ENCODE peak calls at places on chromosome 18, in nine cellular contexts. R, G, O, P, D, W, M, A and N are unnamed samples.

GRCh38 chr18:35661483-35662146 is 80.1 kb downstream of the GALNT1 start:
- DNase-seq in G (no peak), W (no peak), P (no peak), D (no peak), M (no peak), O (no peak), R (no peak), A (no peak), N (no peak)

GRCh38 chr18:24915547-24915946 is 436.4 kb downstream of the ZNF521 start:
- DNase-seq in R (peak; percentile 28), G (peak; percentile 56), P (peak; percentile 39), W (no peak), A (no peak), M (no peak), D (peak; percentile 11), O (no peak), N (no peak)

GRCh38 chr18:51009071-51009470 is 20.9 kb upstream of the SMAD4 start:
- DNase-seq in W (no peak), O (no peak), R (no peak), P (no peak), M (no peak), A (no peak), D (no peak), G (peak; percentile 21), N (no peak)

GRCh38 chr18:66640431-66640830 is 36.5 kb upstream of the CDH19 start:
- DNase-seq in P (no peak), O (no peak), M (no peak), R (no peak), G (no peak), D (peak; percentile 39), W (peak; percentile 52), A (no peak), N (no peak)

GRCh38 chr18:74682998-74683311 is 85.3 kb downstream of the ZNF407 start:
- DNase-seq in W (no peak), D (no peak), O (no peak), G (no peak), M (no peak), R (no peak), P (peak; percentile 51), A (no peak), N (no peak)

GRCh38 chr18:47422524-47422923 is 171.1 kb upstream of the SKOR2 start:
- DNase-seq in D (no peak), O (no peak), A (no peak), R (no peak), W (no peak), P (no peak), G (peak; percentile 40), M (no peak), N (no peak)

GRCh38 chr18:23964282-23965238 is 50.0 kb upstream of the TTC39C start:
- DNase-seq in M (peak; percentile 27), A (peak; percentile 81), D (no peak), O (peak; percentile 29), P (no peak), G (no peak), R (no peak), W (no peak), N (no peak)

GRCh38 chr18:77248873-77249582 is 620 bp upstream of the GALR1 start:
- DNase-seq in A (no peak), M (no peak), R (no peak), O (no peak), G (peak; percentile 15), W (no peak), D (no peak), P (no peak), N (no peak)

GRCh38 chr18:76368976-76369375 is 126.1 kb downstream of the ZNF516 start:
- DNase-seq in G (no peak), A (no peak), D (peak; percentile 10), P (no peak), R (no peak), M (no peak), O (no peak), W (no peak), N (no peak)

GRCh38 chr18:58862851-58863538 is 1.7 kb upstream of the ZNF532 start:
- DNase-seq in W (peak; percentile 42), R (no peak), M (no peak), O (no peak), G (peak; percentile 54), A (peak; percentile 65), D (no peak), P (peak; percentile 76), N (no peak)

GRCh38 chr18:36560187-36560586 is 262.7 kb downstream of the FHOD3 start:
- DNase-seq in R (no peak), A (no peak), D (no peak), G (no peak), M (no peak), W (no peak), P (no peak), O (no peak), N (no peak)

GRCh38 chr18:13364721-13365205 is 146.2 kb downstream of the LDLRAD4 start:
- DNase-seq in O (no peak), P (no peak), W (no peak), M (no peak), G (no peak), D (no peak), R (no peak), A (no peak), N (no peak)

GRCh38 chr18:50805732-50806131 is 14.1 kb downstream of the MRO start:
- DNase-seq in P (no peak), O (no peak), W (no peak), G (no peak), M (no peak), R (no peak), A (no peak), D (no peak), N (no peak)

GRCh38 chr18:1034971-1035370 is 130.3 kb downstream of the ADCYAP1 start:
- DNase-seq in D (no peak), P (no peak), R (no peak), W (no peak), M (no peak), G (no peak), A (no peak), O (no peak), N (no peak)

GRCh38 chr18:33577688-33578370 is at the start of gene ASXL3:
- DNase-seq in W (peak; percentile 32), O (no peak), P (no peak), D (peak; percentile 14), G (peak; percentile 53), M (no peak), R (no peak), A (no peak), N (no peak)

GRCh38 chr18:28757466-28758008 is 580.6 kb upstream of the CDH2 start:
- DNase-seq in G (no peak), W (no peak), O (no peak), M (no peak), D (no peak), R (no peak), A (no peak), P (no peak), N (no peak)

GRCh38 chr18:27118964-27119363 is 66.1 kb downstream of the CHST9 start:
- DNase-seq in W (no peak), R (no peak), G (no peak), D (no peak), M (no peak), O (no peak), A (no peak), P (no peak), N (no peak)

GRCh38 chr18:62526098-62527025 is 3.5 kb downstream of the ZCCHC2 start:
- DNase-seq in P (peak; percentile 75), R (no peak), W (peak; percentile 89), G (peak; percentile 93), O (peak; percentile 50), M (peak; percentile 61), D (peak; percentile 86), A (peak; percentile 91), N (peak; percentile 54)

GRCh38 chr18:2223859-2224258 is 347.4 kb downstream of the METTL4 start:
- DNase-seq in M (no peak), D (peak; percentile 75), G (no peak), R (peak; percentile 26), O (no peak), A (no peak), P (peak; percentile 71), W (peak; percentile 26), N (no peak)

GRCh38 chr18:23365602-23366001 is 87.5 kb upstream of the RIOK3 start:
- DNase-seq in P (peak; percentile 45), R (no peak), O (no peak), M (no peak), A (no peak), W (peak; percentile 23), G (peak; percentile 69), D (peak; percentile 61), N (no peak)

GRCh38 chr18:2050016-2050415 is 521.3 kb downstream of the METTL4 start:
- DNase-seq in P (peak; percentile 53), D (peak; percentile 37), M (no peak), G (no peak), R (no peak), A (no peak), O (no peak), W (no peak), N (no peak)

GRCh38 chr18:48314694-48315093 is 94.5 kb downstream of the ZBTB7C start:
- DNase-seq in W (no peak), M (no peak), G (no peak), D (no peak), A (peak; percentile 44), O (no peak), R (no peak), P (no peak), N (no peak)

GRCh38 chr18:46754188-46754587 is 2.7 kb downstream of the ST8SIA5 start:
- DNase-seq in W (no peak), G (no peak), P (no peak), O (no peak), R (no peak), D (no peak), A (no peak), M (no peak), N (no peak)

GRCh38 chr18:6107794-6108193 is 212.5 kb upstream of the TMEM200C start:
- DNase-seq in P (no peak), A (no peak), D (no peak), W (no peak), G (no peak), M (no peak), O (no peak), R (no peak), N (no peak)

GRCh38 chr18:77049938-77050337 is 82.6 kb downstream of the MBP start:
- DNase-seq in A (no peak), W (no peak), P (no peak), M (no peak), R (no peak), D (no peak), O (no peak), G (peak; percentile 60), N (no peak)

GRCh38 chr18:13539050-13539449 is 187.3 kb downstream of the FAM210A start:
- DNase-seq in G (no peak), W (no peak), R (no peak), D (no peak), O (no peak), A (no peak), M (peak; percentile 27), P (no peak), N (no peak)

GRCh38 chr18:50749945-50750344 is 69.9 kb downstream of the MRO start:
- DNase-seq in G (no peak), P (no peak), A (no peak), W (no peak), D (no peak), M (no peak), R (no peak), O (no peak), N (no peak)

GRCh38 chr18:9952633-9953416 is 39.0 kb downstream of the VAPA start:
- DNase-seq in G (peak; percentile 17), A (no peak), D (no peak), O (no peak), W (no peak), R (no peak), P (peak; percentile 39), M (no peak), N (no peak)

GRCh38 chr18:79971211-79971952 is 6.9 kb downstream of the HSBP1L1 start:
- DNase-seq in O (no peak), D (no peak), R (no peak), W (no peak), P (no peak), M (no peak), A (peak; percentile 30), G (no peak), N (no peak)

GRCh38 chr18:12307871-12308385 is at the start of gene TUBB6:
- DNase-seq in G (peak; percentile 96), A (no peak), P (peak; percentile 78), M (no peak), W (peak; percentile 81), D (peak; percentile 91), O (no peak), R (no peak), N (peak; percentile 59)

GRCh38 chr18:8116346-8117007 is 492.8 kb upstream of the RAB12 start:
- DNase-seq in W (no peak), G (peak; percentile 75), O (no peak), A (no peak), D (peak; percentile 18), P (peak; percentile 25), R (no peak), M (no peak), N (no peak)